ENCODE peak calls at places on chromosomes 5 and 9, in four cellular contexts. Q is mesenchymal stem cell, R is HepG2, I is fibroblast of lung. Z is an unnamed sample.

GRCh38 chr5:122674412-122674811 is 100.5 kb upstream of the SNX2 start:
- DNase-seq in Q (no peak), R (no peak), I (no peak), Z (peak)

GRCh38 chr9:16207161-16207560 is 654.3 kb downstream of the CCDC171 start:
- DNase-seq in Q (peak), R (no peak), I (peak), Z (no peak)

GRCh38 chr9:133527444-133527920 is 2.7 kb upstream of the MYMK start:
- DNase-seq in Q (peak), R (no peak), I (peak), Z (no peak)

GRCh38 chr5:150615141-150615699 is 25.2 kb upstream of the SYNPO start:
- DNase-seq in Q (no peak), R (no peak), I (peak), Z (peak)

GRCh38 chr5:149681922-149682321 is 48.2 kb upstream of the PPARGC1B start:
- DNase-seq in Q (no peak), R (no peak), I (no peak), Z (no peak)

GRCh38 chr5:36507332-36507952 is 99.0 kb upstream of the SLC1A3 start:
- DNase-seq in Q (peak), R (peak), I (peak), Z (peak)

GRCh38 chr5:133841831-133842750 is 126.3 kb downstream of the C5orf15 start:
- DNase-seq in Q (no peak), R (no peak), I (no peak), Z (no peak)

GRCh38 chr5:56671571-56671970 is 143.8 kb upstream of the MAP3K1 start:
- DNase-seq in Q (peak), R (no peak), I (no peak), Z (no peak)

GRCh38 chr5:82719368-82719767 is 357.8 kb downstream of the TMEM167A start:
- DNase-seq in Q (peak), R (no peak), I (peak), Z (peak)

GRCh38 chr5:99020698-99021048 is 91.9 kb upstream of the CHD1 start:
- DNase-seq in Q (no peak), R (no peak), I (no peak), Z (no peak)

GRCh38 chr9:133685653-133686504 is 49.7 kb downstream of the DBH start:
- DNase-seq in Q (no peak), R (no peak), I (no peak), Z (no peak)

GRCh38 chr9:27125030-27125429 is 16.0 kb downstream of the TEK start:
- DNase-seq in Q (peak), R (no peak), I (peak), Z (peak)

GRCh38 chr9:105191508-105192118 is 52.8 kb upstream of the SLC44A1 start:
- DNase-seq in Q (peak), R (peak), I (peak), Z (no peak)

GRCh38 chr5:147290261-147290660 is 55.4 kb downstream of the STK32A start:
- DNase-seq in Q (no peak), R (no peak), I (no peak), Z (no peak)

GRCh38 chr5:40078907-40079575 is 600.7 kb upstream of the PTGER4 start:
- DNase-seq in Q (no peak), R (no peak), I (no peak), Z (peak)

GRCh38 chr5:73130811-73131210 is 10.4 kb downstream of the TMEM171 start:
- DNase-seq in Q (no peak), R (no peak), I (no peak), Z (no peak)

GRCh38 chr9:89234636-89235035 is 56.0 kb upstream of the SHC3 start:
- DNase-seq in Q (no peak), R (no peak), I (peak), Z (no peak)

GRCh38 chr9:87622936-87623335 is 103.0 kb upstream of the CTSL start:
- DNase-seq in Q (peak), R (peak), I (peak), Z (no peak)

GRCh38 chr5:134958755-134959154 is 9.0 kb upstream of the CATSPER3 start:
- DNase-seq in Q (peak), R (peak), I (no peak), Z (no peak)

GRCh38 chr5:55763736-55764420 is 26.0 kb downstream of the DDX4 start:
- DNase-seq in Q (no peak), R (no peak), I (no peak), Z (no peak)

GRCh38 chr5:107257885-107258520 is 412.7 kb downstream of the EFNA5 start:
- DNase-seq in Q (no peak), R (no peak), I (no peak), Z (peak)

GRCh38 chr5:153863941-153864340 is 174.8 kb downstream of the FAM114A2 start:
- DNase-seq in Q (no peak), R (no peak), I (no peak), Z (no peak)

GRCh38 chr9:87597710-87598200 is 100.1 kb downstream of the DAPK1 start:
- DNase-seq in Q (no peak), R (no peak), I (no peak), Z (no peak)

GRCh38 chr5:157855404-157855994 is 3.4 kb downstream of the CLINT1 start:
- DNase-seq in Q (peak), R (peak), I (peak), Z (peak)

GRCh38 chr9:116196806-116197205 is 43.2 kb downstream of the PAPPA start:
- DNase-seq in Q (no peak), R (no peak), I (no peak), Z (no peak)

GRCh38 chr9:35161713-35162604 is at the start of gene UNC13B:
- DNase-seq in Q (peak), R (peak), I (peak), Z (peak)

GRCh38 chr9:124805186-124805585 is 28.3 kb downstream of the OLFML2A start:
- DNase-seq in Q (peak), R (no peak), I (peak), Z (no peak)
- H3K4me2 ChIP-seq in Q (no peak), R (no peak), I (no peak), Z (no peak)

GRCh38 chr9:36728651-36729520 is 156.2 kb downstream of the MELK start:
- DNase-seq in Q (peak), R (peak), I (peak), Z (peak)
- H3K27ac ChIP-seq in Q (no peak), R (no peak), I (no peak), Z (no peak)

GRCh38 chr9:109797509-109797908 is 17.5 kb downstream of the PALM2AKAP2 start:
- DNase-seq in Q (no peak), R (no peak), I (no peak), Z (no peak)

GRCh38 chr9:109802491-109802890 is 22.5 kb downstream of the PALM2AKAP2 start:
- DNase-seq in Q (no peak), R (no peak), I (no peak), Z (peak)

GRCh38 chr9:109801484-109801883 is 21.5 kb downstream of the PALM2AKAP2 start:
- DNase-seq in Q (no peak), R (no peak), I (no peak), Z (no peak)

GRCh38 chr9:109799141-109799540 is 19.1 kb downstream of the PALM2AKAP2 start:
- DNase-seq in Q (no peak), R (no peak), I (no peak), Z (no peak)

GRCh38 chr9:109799792-109800191 is 19.8 kb downstream of the PALM2AKAP2 start:
- DNase-seq in Q (peak), R (no peak), I (peak), Z (peak)
- H3K4me2 ChIP-seq in Q (no peak), R (no peak), I (peak), Z (peak)

GRCh38 chr9:72315510-72316287 is 49.3 kb downstream of the ZFAND5 start:
- DNase-seq in Q (peak), R (no peak), I (peak), Z (no peak)
- H3K27ac ChIP-seq in Q (peak), R (no peak), I (no peak), Z (no peak)

GRCh38 chr9:84339523-84339922 is 1.0 kb downstream of the SLC28A3 start:
- DNase-seq in Q (no peak), R (no peak), I (no peak), Z (no peak)
- H3K4me2 ChIP-seq in Q (no peak), R (no peak), I (no peak), Z (no peak)

GRCh38 chr5:159056201-159056600 is 43.5 kb downstream of the EBF1 start:
- DNase-seq in Q (no peak), R (no peak), I (no peak), Z (no peak)

GRCh38 chr5:159061186-159061796 is 38.4 kb downstream of the EBF1 start:
- DNase-seq in Q (peak), R (no peak), I (peak), Z (peak)

GRCh38 chr5:159057426-159057825 is 42.3 kb downstream of the EBF1 start:
- DNase-seq in Q (no peak), R (no peak), I (no peak), Z (no peak)

GRCh38 chr5:159059722-159060121 is 40.0 kb downstream of the EBF1 start:
- DNase-seq in Q (no peak), R (no peak), I (no peak), Z (no peak)

GRCh38 chr5:159058928-159059636 is 40.6 kb downstream of the EBF1 start:
- DNase-seq in Q (no peak), R (no peak), I (no peak), Z (no peak)
- H3K27ac ChIP-seq in Q (no peak), R (no peak), I (peak), Z (peak)

GRCh38 chr9:120350596-120350995 is 229.4 kb downstream of the CDK5RAP2 start:
- DNase-seq in Q (no peak), R (no peak), I (no peak), Z (peak)

GRCh38 chr9:120358877-120359276 is 221.1 kb downstream of the CDK5RAP2 start:
- DNase-seq in Q (no peak), R (no peak), I (no peak), Z (no peak)

GRCh38 chr9:120351106-120351505 is 228.9 kb downstream of the CDK5RAP2 start:
- DNase-seq in Q (no peak), R (no peak), I (no peak), Z (no peak)

GRCh38 chr9:120348951-120349429 is 231.0 kb downstream of the CDK5RAP2 start:
- DNase-seq in Q (peak), R (peak), I (peak), Z (peak)

GRCh38 chr9:120353501-120353900 is 226.5 kb downstream of the CDK5RAP2 start:
- DNase-seq in Q (peak), R (no peak), I (peak), Z (peak)
- H3K4me2 ChIP-seq in Q (no peak), R (no peak), I (no peak), Z (no peak)

DNA sequence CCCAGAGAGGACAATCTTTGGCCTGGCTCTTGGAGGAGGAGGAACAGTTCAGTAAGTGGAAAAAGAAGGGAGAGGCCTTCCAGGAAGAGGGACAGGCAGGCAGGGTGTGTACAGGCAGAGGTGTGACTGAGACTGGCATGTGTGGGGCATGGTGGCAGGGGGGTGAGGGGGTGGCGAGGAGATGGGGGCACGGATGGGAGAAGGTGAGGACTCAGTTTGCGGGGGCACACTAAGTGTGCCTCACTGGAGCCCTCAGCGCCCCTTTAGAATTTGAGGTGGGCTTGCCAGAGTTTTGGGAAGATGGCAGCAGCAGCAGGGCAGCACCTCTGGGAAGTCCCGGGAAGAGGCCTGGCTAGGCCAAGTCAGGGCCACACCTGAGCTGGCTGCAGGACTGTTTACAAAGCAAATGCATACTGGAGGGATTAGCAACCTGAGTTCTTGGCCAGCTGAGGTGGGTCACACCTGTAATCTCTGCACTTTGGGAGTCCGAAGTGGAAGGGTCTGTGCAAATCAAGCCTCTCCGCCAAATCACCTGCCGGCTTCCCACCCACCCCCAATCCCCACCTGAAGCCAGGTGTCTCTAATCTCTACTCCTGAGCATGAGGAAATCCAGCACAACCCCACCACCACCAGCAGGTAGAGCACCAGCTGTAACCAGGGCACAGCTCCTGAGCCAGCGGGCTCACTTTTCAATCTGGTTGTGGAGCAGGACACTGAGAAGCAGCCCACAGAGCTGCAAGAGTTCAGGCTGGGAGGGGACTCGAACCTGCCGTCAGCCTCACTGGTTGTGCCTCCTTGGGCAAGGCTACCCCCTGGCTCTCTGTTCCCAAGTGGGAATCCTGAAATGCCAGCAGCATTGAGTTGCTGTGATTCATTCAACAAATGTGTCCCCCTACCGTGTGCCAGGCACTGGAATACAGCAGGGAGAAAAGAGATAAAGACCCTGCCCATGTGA is 10.2 kb upstream of the GABRP start:
- DNase-seq in Q (no peak), R (no peak), I (no peak), Z (no peak)
- H3K27ac ChIP-seq in Q (no peak), R (no peak), I (no peak), Z (no peak)

DNA sequence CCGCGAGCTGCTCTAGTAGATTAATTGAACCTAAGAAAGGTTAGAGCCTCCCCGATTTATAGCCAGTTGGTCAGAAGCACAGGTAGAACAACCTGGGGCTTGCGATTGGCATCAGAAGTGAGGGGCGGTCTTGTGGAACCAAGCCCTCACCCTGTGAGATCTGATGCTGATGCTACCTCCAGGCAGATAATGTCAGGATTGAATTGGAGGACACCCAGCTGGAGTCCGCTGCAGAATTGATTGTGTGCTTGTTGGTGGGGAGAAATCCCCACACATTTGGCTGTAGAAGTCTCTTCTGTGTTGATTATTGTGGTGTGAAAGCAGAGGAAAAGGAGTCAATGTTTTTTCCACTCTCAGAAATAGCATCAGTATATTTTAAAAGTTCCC is 32.5 kb downstream of the ATP6V0E1 start:
- DNase-seq in Q (no peak), R (no peak), I (no peak), Z (no peak)
- H3K4me2 ChIP-seq in Q (no peak), R (peak), I (no peak), Z (peak)

GRCh38 chr5:21573915-21574314 is 1279.2 kb downstream of the CDH12 start:
- DNase-seq in Q (no peak), R (no peak), I (no peak), Z (no peak)
- H3K27ac ChIP-seq in Q (no peak), R (no peak), I (no peak), Z (no peak)